ENCODE peak calls at places on chromosomes 4 and X, in eight cellular contexts. V is head of caudate nucleus; G is H9; E is naive thymus-derived CD8-positive, alpha-beta T cell; L is IMR-90; Q is gastrocnemius medialis; S is K562; W is uterus. K is an unnamed sample.

GRCh38 chrX:48818098-48818497 is 8.2 kb upstream of the ERAS start:
- DNase-seq in V (no peak), G (no peak), E (no peak), L (no peak), Q (no peak), S (no peak), W (no peak), K (no peak)

GRCh38 chrX:108072746-108073145 is 18.6 kb downstream of the PSMD10 start:
- DNase-seq in V (no peak), G (no peak), E (no peak), L (peak; percentile 68), Q (no peak), S (no peak), W (no peak), K (peak; percentile 48)

GRCh38 chrX:18899796-18900380 is 84.0 kb downstream of the PHKA2 start:
- DNase-seq in V (no peak), G (peak; percentile 50), E (no peak), L (no peak), Q (no peak), S (no peak), W (no peak), K (no peak)

GRCh38 chrX:106035064-106035463 is 3.5 kb downstream of the SERPINA7 start:
- DNase-seq in V (no peak), G (no peak), E (no peak), L (no peak), Q (no peak), S (no peak), W (no peak), K (no peak)

GRCh38 chr4:28010543-28011235 is 1150.0 kb downstream of the STIM2 start:
- DNase-seq in V (no peak), G (no peak), E (no peak), L (peak; percentile 56), Q (no peak), S (no peak), W (no peak), K (peak; percentile 1)

GRCh38 chr4:10458190-10458589 is 964 bp upstream of the ZNF518B start:
- DNase-seq in V (no peak), G (peak; percentile 39), E (no peak), L (no peak), Q (no peak), S (peak; percentile 71), W (peak; percentile 16), K (no peak)

GRCh38 chrX:138847930-138848329 is 136.4 kb upstream of the FGF13 start:
- DNase-seq in V (no peak), G (no peak), E (no peak), L (no peak), Q (no peak), S (no peak), W (no peak), K (no peak)

GRCh38 chrX:2691543-2692220 is 587 bp downstream of the CD99 start:
- DNase-seq in V (no peak), G (no peak), E (no peak), L (peak; percentile 31), Q (peak; percentile 77), S (peak; percentile 40), W (peak; percentile 54), K (peak; percentile 48)

GRCh38 chr4:55851885-55852284 is 1.6 kb upstream of the EXOC1 start:
- DNase-seq in V (no peak), G (no peak), E (peak; percentile 25), L (no peak), Q (no peak), S (no peak), W (no peak), K (no peak)

GRCh38 chr4:158940276-158940675 is 162.6 kb upstream of the RAPGEF2 start:
- DNase-seq in V (no peak), G (no peak), E (no peak), L (no peak), Q (no peak), S (no peak), W (no peak), K (no peak)

GRCh38 chrX:19833034-19833677 is 54.2 kb downstream of the SH3KBP1 start:
- DNase-seq in V (no peak), G (no peak), E (no peak), L (no peak), Q (no peak), S (no peak), W (no peak), K (no peak)

GRCh38 chr4:116070283-116070682 is 956.9 kb upstream of the NDST4 start:
- DNase-seq in V (no peak), G (no peak), E (no peak), L (no peak), Q (no peak), S (no peak), W (no peak), K (no peak)

GRCh38 chr4:184288451-184289178 is 70.9 kb upstream of the ENPP6 start:
- DNase-seq in V (no peak), G (no peak), E (no peak), L (no peak), Q (no peak), S (no peak), W (no peak), K (no peak)

GRCh38 chr4:76993787-76994641 is 44.5 kb downstream of the SEPTIN11 start:
- DNase-seq in V (no peak), G (no peak), E (peak; percentile 75), L (no peak), Q (peak; percentile 62), S (no peak), W (no peak), K (no peak)

GRCh38 chrX:26778320-26778888 is 562.4 kb downstream of the MAGEB5 start:
- DNase-seq in V (no peak), G (no peak), E (no peak), L (no peak), Q (no peak), S (peak; percentile 10), W (no peak), K (no peak)

GRCh38 chr4:117085185-117085701 is at the start of gene TRAM1L1:
- DNase-seq in V (peak; percentile 80), G (peak; percentile 89), E (no peak), L (peak; percentile 63), Q (no peak), S (peak; percentile 56), W (peak; percentile 19), K (no peak)

GRCh38 chr4:12411072-12411471 is 982.4 kb upstream of the HS3ST1 start:
- DNase-seq in V (no peak), G (no peak), E (no peak), L (no peak), Q (no peak), S (no peak), W (no peak), K (no peak)

GRCh38 chrX:7067266-7067665 is 80.2 kb upstream of the STS start:
- DNase-seq in V (no peak), G (no peak), E (no peak), L (no peak), Q (no peak), S (no peak), W (no peak), K (no peak)

GRCh38 chr4:76781698-76782595 is 116.0 kb downstream of the SOWAHB start:
- DNase-seq in V (no peak), G (peak; percentile 47), E (no peak), L (peak; percentile 98), Q (no peak), S (peak; percentile 34), W (no peak), K (peak; percentile 90)